ENCODE peak calls at places on chromosomes 4 and X, in four cellular contexts. Z is RWPE1, P is H1, Y is transverse colon. U is an unnamed sample.

GRCh38 chr4:180240670-180241069 is 2002.5 kb upstream of the TENM3 start:
- DNase-seq in P (no peak), Z (no peak), Y (no peak), U (no peak)

GRCh38 chr4:76055005-76055404 is 19.1 kb upstream of the CXCL11 start:
- DNase-seq in Y (no peak), P (no peak), Z (no peak), U (no peak)

GRCh38 chr4:3671571-3672464 is 94.4 kb upstream of the ADRA2C start:
- DNase-seq in P (no peak), Z (no peak), Y (no peak), U (peak)

GRCh38 chr4:53059253-53059652 is 197.1 kb downstream of the RASL11B start:
- DNase-seq in Y (no peak), Z (no peak), P (no peak), U (no peak)

GRCh38 chrX:123918106-123918721 is 43.3 kb upstream of the STAG2 start:
- DNase-seq in Y (no peak), P (no peak), Z (no peak), U (no peak)

GRCh38 chrX:14697453-14697852 is 168.1 kb downstream of the GLRA2 start:
- DNase-seq in Y (peak), P (no peak), Z (peak), U (no peak)

GRCh38 chr4:55303818-55304217 is 42.2 kb upstream of the SRD5A3 start:
- DNase-seq in P (no peak), Z (peak), Y (no peak), U (no peak)

GRCh38 chr4:184574861-184575260 is 74.4 kb downstream of the CASP3 start:
- DNase-seq in Y (no peak), Z (no peak), P (no peak), U (no peak)

GRCh38 chr4:82569076-82569475 is 7.3 kb upstream of the TMEM150C start:
- DNase-seq in P (no peak), Z (no peak), Y (no peak), U (no peak)

GRCh38 chr4:184649971-184650855 is 675 bp downstream of the PRIMPOL start:
- DNase-seq in Y (peak), P (no peak), Z (no peak), U (no peak)

GRCh38 chr4:70196855-70197254 is 1.3 kb downstream of the ODAM start:
- DNase-seq in Z (no peak), Y (no peak), P (no peak), U (no peak)

DNA sequence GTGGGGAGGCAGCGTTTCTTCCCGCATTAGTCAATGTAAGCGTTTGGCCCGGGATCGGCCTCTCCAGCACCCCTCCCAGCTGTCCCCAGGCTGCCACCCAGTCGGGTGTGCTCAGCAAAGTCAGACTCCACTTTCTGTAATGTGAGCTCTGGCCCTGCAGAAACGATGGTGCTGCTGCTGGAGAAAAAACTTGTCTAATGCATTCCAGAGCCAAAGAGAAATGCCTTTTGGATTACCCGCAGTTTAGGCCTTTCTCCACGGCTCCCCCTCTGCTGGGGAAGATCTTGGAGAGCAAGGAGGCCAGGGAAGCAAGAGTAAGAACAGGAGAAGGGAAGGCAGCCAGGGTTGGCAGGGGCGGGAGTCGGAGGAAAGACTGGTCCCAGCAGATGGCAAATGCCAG is 55.2 kb downstream of the ELF4 start:
- DNase-seq in P (no peak), Y (no peak), Z (no peak), U (no peak)
- TF ChIP-seq CTCF in P (no peak), Y (no peak), Z (no peak), U (no peak)

GRCh38 chr4:171981185-171981584 is 168.0 kb downstream of the GALNTL6 start:
- DNase-seq in P (no peak), Y (no peak), Z (no peak), U (no peak)
- TF ChIP-seq CTCF in P (no peak), Y (no peak), Z (no peak), U (no peak)

GRCh38 chrX:119266364-119266995 is 30.4 kb downstream of the PGRMC1 start:
- DNase-seq in Y (peak), Z (peak), P (no peak), U (no peak)
- TF ChIP-seq CTCF in Y (peak), Z (peak), P (peak), U (peak)

GRCh38 chr4:152462047-152462446 is 73.8 kb downstream of the FBXW7 start:
- DNase-seq in Z (no peak), Y (peak), P (no peak), U (no peak)

GRCh38 chr4:152462715-152463114 is 73.2 kb downstream of the FBXW7 start:
- DNase-seq in Y (no peak), P (no peak), Z (no peak), U (no peak)

GRCh38 chr4:152459326-152459725 is 76.6 kb downstream of the FBXW7 start:
- DNase-seq in Z (no peak), Y (no peak), P (no peak), U (no peak)

GRCh38 chr4:152458801-152459302 is 77.0 kb downstream of the FBXW7 start:
- DNase-seq in Y (no peak), P (no peak), Z (no peak), U (no peak)

DNA sequence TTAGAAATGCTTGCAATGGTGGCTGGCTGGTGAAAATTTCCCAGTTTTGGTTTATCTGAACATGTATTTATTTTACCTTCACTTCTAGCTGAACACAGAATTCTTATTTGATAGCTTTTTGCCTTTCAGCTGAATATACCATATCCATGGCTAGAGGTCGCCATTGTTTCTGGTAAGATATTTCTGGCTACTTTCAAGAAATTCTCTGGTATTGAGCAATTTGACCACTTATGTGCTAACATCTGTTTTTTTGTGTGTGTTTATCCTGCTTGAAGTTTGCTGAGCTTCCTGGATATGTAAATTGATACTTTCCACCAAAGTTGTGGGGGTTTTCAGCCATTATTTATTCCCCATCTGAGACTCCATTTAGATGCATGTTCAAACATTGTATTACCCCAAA is 75.4 kb downstream of the FBXW7 start:
- DNase-seq in Y (no peak), Z (no peak), P (no peak), U (no peak)
- TF ChIP-seq CTCF in Y (no peak), Z (peak), P (no peak), U (peak)

GRCh38 chr4:6426571-6427438 is 45.6 kb downstream of the PPP2R2C start:
- DNase-seq in Z (no peak), P (no peak), Y (no peak), U (no peak)

GRCh38 chr4:6424425-6424824 is 48.0 kb downstream of the PPP2R2C start:
- DNase-seq in Z (no peak), Y (no peak), P (no peak), U (no peak)

GRCh38 chr4:6425911-6426310 is 46.5 kb downstream of the PPP2R2C start:
- DNase-seq in Z (no peak), Y (no peak), P (no peak), U (no peak)

GRCh38 chr4:6425336-6425735 is 47.1 kb downstream of the PPP2R2C start:
- DNase-seq in Z (no peak), Y (no peak), P (no peak), U (no peak)

GRCh38 chr4:6427439-6428090 is 44.8 kb downstream of the PPP2R2C start:
- DNase-seq in P (no peak), Y (no peak), Z (no peak), U (no peak)
- TF ChIP-seq CTCF in P (no peak), Y (no peak), Z (no peak), U (no peak)

DNA sequence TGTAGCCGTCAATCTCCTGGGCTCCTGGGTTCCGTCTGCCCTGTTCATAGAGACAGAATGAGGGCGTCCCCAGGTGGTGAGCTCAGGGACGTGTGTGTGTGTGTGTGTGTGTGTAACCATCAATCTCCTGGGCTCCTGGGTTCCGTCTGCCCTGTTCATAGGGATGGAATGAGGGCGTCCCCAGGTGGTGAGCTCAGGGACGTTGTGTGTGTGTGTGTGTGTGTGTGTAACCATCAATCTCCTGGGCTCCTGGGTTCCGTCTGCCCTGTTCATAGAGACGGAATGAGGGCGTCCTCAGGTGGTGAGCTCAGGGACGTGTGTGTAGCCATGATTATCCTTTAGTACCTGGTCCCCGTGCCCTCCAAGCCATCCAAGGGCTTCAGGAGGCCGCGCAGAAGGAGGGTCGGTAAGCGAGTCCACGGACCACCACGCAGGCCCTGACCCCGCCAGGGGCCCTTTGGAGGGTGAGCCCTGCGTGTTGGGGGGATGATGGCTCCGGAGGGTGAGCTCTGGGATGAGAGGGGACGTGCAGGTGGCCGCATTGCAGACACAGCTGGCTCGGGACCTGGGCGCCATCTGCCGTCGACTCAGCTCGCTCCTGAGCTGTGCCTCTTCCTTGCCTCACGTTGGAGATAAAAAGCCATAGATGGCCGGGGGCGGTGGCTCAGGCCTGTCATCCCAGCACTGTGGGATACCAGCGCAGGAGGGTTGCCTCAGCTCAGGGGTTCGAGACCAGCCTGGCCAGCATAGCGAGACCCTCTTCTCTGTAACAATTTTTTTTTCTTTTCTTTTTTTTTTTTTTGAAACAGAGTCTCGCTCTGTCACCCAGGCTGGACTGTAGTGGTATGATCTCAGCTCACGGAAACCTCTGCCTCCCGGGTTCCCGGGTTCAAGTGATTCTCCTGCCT is 5.4 kb upstream of the GTPBP6 start:
- DNase-seq in Z (no peak), P (no peak), Y (peak), U (peak)
- TF ChIP-seq CTCF in Z (no peak), P (no peak), Y (no peak), U (peak)

DNA sequence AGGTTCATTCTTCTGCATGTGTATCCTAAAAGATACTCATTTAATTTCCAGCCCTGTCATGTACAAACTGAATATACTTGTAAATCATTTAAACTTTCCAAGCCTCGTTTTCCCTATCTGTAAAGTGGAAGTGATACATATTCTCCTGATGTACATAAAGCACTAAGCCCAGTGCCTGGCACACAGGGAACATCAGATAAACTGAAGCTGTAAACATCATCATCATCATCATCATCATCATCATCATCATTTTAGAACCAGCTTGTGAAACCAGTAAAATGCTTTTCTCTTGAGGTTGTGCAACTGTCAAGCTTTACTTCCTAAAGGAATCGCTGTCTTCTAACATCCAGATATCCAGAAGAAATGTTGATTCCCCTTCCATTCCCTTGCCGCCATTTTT is 83.3 kb upstream of the ANXA3 start:
- DNase-seq in Y (no peak), Z (no peak), P (no peak), U (no peak)
- TF ChIP-seq CTCF in Y (no peak), Z (no peak), P (no peak), U (no peak)

DNA sequence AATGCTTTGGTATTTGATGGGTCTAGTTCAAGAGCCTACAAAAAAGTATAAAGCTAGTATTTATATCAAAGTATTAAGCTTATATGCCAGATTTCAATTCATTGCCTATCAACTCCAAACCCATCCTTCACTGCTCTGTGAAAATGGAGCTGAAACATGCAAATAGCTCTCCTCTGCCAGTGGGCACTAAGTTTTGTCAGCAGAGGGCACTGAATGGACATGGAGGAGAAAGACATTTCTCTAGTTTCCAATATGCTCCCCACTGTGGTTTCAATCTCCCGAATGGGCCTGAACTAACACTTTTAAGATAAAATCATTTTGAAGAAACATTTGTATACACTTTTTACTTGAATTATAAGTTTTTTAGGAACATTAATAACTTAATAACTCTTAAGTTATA is 12.4 kb downstream of the PPID start:
- DNase-seq in Z (no peak), Y (no peak), P (no peak), U (no peak)
- TF ChIP-seq CTCF in Z (peak), Y (no peak), P (no peak), U (no peak)

U was measured in CD14-positive monocyte.